ENCODE peak calls at places on chromosomes 11 and 22, in four cellular contexts. A is right cardiac atrium, U is AG09309, F is cardiac fibroblast. E is an unnamed sample.

GRCh38 chr11:102666331-102666957 is 39.1 kb downstream of the MMP27 start:
- DNase-seq in A (no peak), U (peak), F (peak), E (peak)

GRCh38 chr22:19891350-19892248 is 36.9 kb upstream of the GNB1L start:
- DNase-seq in A (peak), U (no peak), F (peak), E (peak)

GRCh38 chr11:45105233-45105992 is 41.0 kb upstream of the PRDM11 start:
- DNase-seq in A (peak), U (no peak), F (peak), E (peak)

GRCh38 chr11:70268526-70268925 is 2.0 kb upstream of the PPFIA1 start:
- DNase-seq in A (no peak), U (no peak), F (no peak), E (no peak)

GRCh38 chr11:57885298-57886035 is 123.9 kb downstream of the CTNND1 start:
- DNase-seq in A (no peak), U (no peak), F (peak), E (no peak)

GRCh38 chr11:130786987-130787688 is 129.1 kb downstream of the SNX19 start:
- DNase-seq in A (no peak), U (no peak), F (peak), E (no peak)

GRCh38 chr22:32317524-32317923 is 40.1 kb upstream of the RFPL3 start:
- DNase-seq in A (no peak), U (no peak), F (no peak), E (no peak)

GRCh38 chr22:28102413-28102812 is 183.4 kb upstream of the PITPNB start:
- DNase-seq in A (no peak), U (no peak), F (no peak), E (no peak)

GRCh38 chr22:24178021-24178431 is 3.3 kb upstream of the SUSD2 start:
- DNase-seq in A (peak), U (no peak), F (no peak), E (no peak)

GRCh38 chr11:57313071-57313787 is 11.5 kb downstream of the TNKS1BP1 start:
- DNase-seq in A (peak), U (no peak), F (no peak), E (no peak)

GRCh38 chr11:61754534-61755482 is 2.4 kb downstream of the MYRF start:
- DNase-seq in A (no peak), U (no peak), F (peak), E (no peak)

GRCh38 chr11:130726234-130726559 is 190.1 kb downstream of the SNX19 start:
- DNase-seq in A (peak), U (no peak), F (peak), E (peak)

GRCh38 chr11:61477734-61478148 is 30.8 kb upstream of the LRRC10B start:
- DNase-seq in A (peak), U (no peak), F (peak), E (peak)

GRCh38 chr11:92867913-92868619 is 101.4 kb upstream of the MTNR1B start:
- DNase-seq in A (no peak), U (no peak), F (no peak), E (no peak)

GRCh38 chr11:65918211-65919150 is at the start of gene C11orf68:
- DNase-seq in A (no peak), U (no peak), F (peak), E (no peak)

GRCh38 chr11:59801981-59802638 is 8.5 kb downstream of the MRPL16 start:
- DNase-seq in A (no peak), U (no peak), F (peak), E (peak)

GRCh38 chr11:114244995-114245394 is 51.2 kb upstream of the NNMT start:
- DNase-seq in A (no peak), U (no peak), F (no peak), E (no peak)

GRCh38 chr11:117143390-117143789 is 697 bp upstream of the PAFAH1B2 start:
- DNase-seq in A (peak), U (no peak), F (peak), E (peak)

GRCh38 chr22:45621836-45622600 is 49.6 kb upstream of the ATXN10 start:
- DNase-seq in A (no peak), U (no peak), F (no peak), E (no peak)

GRCh38 chr11:47259178-47259977 is 1.6 kb downstream of the NR1H3 start:
- DNase-seq in A (no peak), U (no peak), F (peak), E (peak)

GRCh38 chr11:126917531-126918204 is 82.9 kb downstream of the KIRREL3 start:
- DNase-seq in A (no peak), U (peak), F (peak), E (peak)

GRCh38 chr22:26134654-26135330 is 34.5 kb upstream of the SEZ6L start:
- DNase-seq in A (no peak), U (no peak), F (no peak), E (no peak)

GRCh38 chr11:133122260-133122659 is 410.0 kb downstream of the OPCML start:
- DNase-seq in A (no peak), U (no peak), F (no peak), E (no peak)

GRCh38 chr11:63911440-63911839 is 5.5 kb downstream of the RCOR2 start:
- DNase-seq in A (no peak), U (no peak), F (no peak), E (no peak)

GRCh38 chr11:87203907-87204602 is 166.3 kb downstream of the TMEM135 start:
- DNase-seq in A (no peak), U (no peak), F (no peak), E (no peak)

GRCh38 chr22:44419429-44419828 is 78.6 kb downstream of the RTL6 start:
- DNase-seq in A (no peak), U (no peak), F (no peak), E (no peak)

GRCh38 chr11:45658292-45658991 is 7.0 kb downstream of the CHST1 start:
- DNase-seq in A (peak), U (peak), F (peak), E (peak)

GRCh38 chr11:15941206-15941770 is 415.1 kb downstream of the SOX6 start:
- DNase-seq in A (peak), U (no peak), F (peak), E (peak)

GRCh38 chr11:72673943-72674828 is at the start of gene PDE2A:
- DNase-seq in A (peak), U (no peak), F (no peak), E (no peak)

GRCh38 chr11:44268073-44268806 is 41.7 kb downstream of the ALX4 start:
- DNase-seq in A (no peak), U (no peak), F (no peak), E (no peak)

GRCh38 chr11:126522606-126523005 is 167.1 kb downstream of the ST3GAL4 start:
- DNase-seq in A (no peak), U (no peak), F (no peak), E (no peak)

GRCh38 chr11:8092587-8093424 is 11.8 kb downstream of the TUB start:
- DNase-seq in A (peak), U (no peak), F (peak), E (peak)

GRCh38 chr11:102115557-102115956 is 5.3 kb downstream of the YAP1 start:
- DNase-seq in A (no peak), U (no peak), F (peak), E (peak)

GRCh38 chr11:69443968-69444364 is 37.5 kb upstream of the LINC01488 start:
- DNase-seq in A (no peak), U (no peak), F (peak), E (peak)

GRCh38 chr11:70732493-70733206 is 334.3 kb downstream of the CTTN start:
- DNase-seq in A (no peak), U (no peak), F (no peak), E (peak)

GRCh38 chr11:111441443-111441842 is 62.4 kb upstream of the POU2AF1 start:
- DNase-seq in A (no peak), U (peak), F (no peak), E (peak)